ENCODE peak calls at places on chromosome 10, in four cellular contexts. One of them, this sample, is unnamed.

GRCh38 chr10:122154733-122155366 is 116.2 kb upstream of the BTBD16 start:
- DNase-seq in neuronal stem cell: no peak
- DNase-seq in mesendoderm: peak
- DNase-seq in IMR-90: peak
- DNase-seq in this sample: no peak

GRCh38 chr10:29590598-29591415 is 44.0 kb downstream of the SVIL start:
- DNase-seq in mesendoderm: peak
- DNase-seq in neuronal stem cell: peak
- DNase-seq in IMR-90: peak
- DNase-seq in this sample: peak

GRCh38 chr10:124414077-124414476 is 4.6 kb downstream of the OAT start:
- DNase-seq in mesendoderm: no peak
- DNase-seq in IMR-90: peak
- DNase-seq in neuronal stem cell: no peak
- DNase-seq in this sample: no peak

GRCh38 chr10:33333260-33334169 is 952 bp downstream of the NRP1 start:
- DNase-seq in mesendoderm: no peak
- DNase-seq in neuronal stem cell: peak
- DNase-seq in IMR-90: no peak
- DNase-seq in this sample: peak

GRCh38 chr10:18651324-18652007 is at the start of gene NSUN6:
- DNase-seq in mesendoderm: peak
- DNase-seq in neuronal stem cell: peak
- DNase-seq in IMR-90: peak
- DNase-seq in this sample: peak

GRCh38 chr10:59448616-59449015 is 86.3 kb upstream of the FAM13C start:
- DNase-seq in IMR-90: no peak
- DNase-seq in mesendoderm: no peak
- DNase-seq in neuronal stem cell: no peak
- DNase-seq in this sample: no peak

GRCh38 chr10:77455538-77455937 is 182.1 kb downstream of the KCNMA1 start:
- DNase-seq in IMR-90: peak
- DNase-seq in mesendoderm: no peak
- DNase-seq in neuronal stem cell: no peak
- DNase-seq in this sample: no peak

GRCh38 chr10:86481761-86482160 is 39.8 kb downstream of the WAPL start:
- DNase-seq in IMR-90: peak
- DNase-seq in mesendoderm: no peak
- DNase-seq in neuronal stem cell: no peak
- DNase-seq in this sample: no peak

GRCh38 chr10:63105811-63106755 is 27.0 kb upstream of the NRBF2 start:
- DNase-seq in neuronal stem cell: no peak
- DNase-seq in IMR-90: peak
- DNase-seq in mesendoderm: no peak
- DNase-seq in this sample: no peak

GRCh38 chr10:17144757-17145156 is 15.1 kb upstream of the CUBN start:
- DNase-seq in neuronal stem cell: no peak
- DNase-seq in mesendoderm: no peak
- DNase-seq in IMR-90: peak
- DNase-seq in this sample: no peak

GRCh38 chr10:132555648-132556575 is 18.3 kb downstream of the INPP5A start:
- DNase-seq in neuronal stem cell: no peak
- DNase-seq in mesendoderm: no peak
- DNase-seq in IMR-90: no peak
- DNase-seq in this sample: no peak

GRCh38 chr10:15037691-15038090 is 6.1 kb upstream of the OLAH start:
- DNase-seq in neuronal stem cell: no peak
- DNase-seq in mesendoderm: no peak
- DNase-seq in IMR-90: no peak
- DNase-seq in this sample: no peak

GRCh38 chr10:132421377-132422168 is 24.6 kb downstream of the PWWP2B start:
- DNase-seq in IMR-90: peak
- DNase-seq in mesendoderm: no peak
- DNase-seq in neuronal stem cell: no peak
- DNase-seq in this sample: peak

GRCh38 chr10:132655735-132656134 is 118.1 kb downstream of the INPP5A start:
- DNase-seq in IMR-90: no peak
- DNase-seq in mesendoderm: no peak
- DNase-seq in neuronal stem cell: no peak
- DNase-seq in this sample: no peak

GRCh38 chr10:103983367-103983911 is 16.5 kb downstream of the SLK start:
- DNase-seq in IMR-90: no peak
- DNase-seq in mesendoderm: peak
- DNase-seq in neuronal stem cell: no peak
- DNase-seq in this sample: no peak

GRCh38 chr10:988667-989545 is 672 bp downstream of the GTPBP4 start:
- DNase-seq in neuronal stem cell: peak
- DNase-seq in IMR-90: peak
- DNase-seq in mesendoderm: no peak
- DNase-seq in this sample: peak

GRCh38 chr10:1374501-1374900 is 318.3 kb downstream of the WDR37 start:
- DNase-seq in mesendoderm: no peak
- DNase-seq in IMR-90: no peak
- DNase-seq in neuronal stem cell: no peak
- DNase-seq in this sample: no peak

DNA sequence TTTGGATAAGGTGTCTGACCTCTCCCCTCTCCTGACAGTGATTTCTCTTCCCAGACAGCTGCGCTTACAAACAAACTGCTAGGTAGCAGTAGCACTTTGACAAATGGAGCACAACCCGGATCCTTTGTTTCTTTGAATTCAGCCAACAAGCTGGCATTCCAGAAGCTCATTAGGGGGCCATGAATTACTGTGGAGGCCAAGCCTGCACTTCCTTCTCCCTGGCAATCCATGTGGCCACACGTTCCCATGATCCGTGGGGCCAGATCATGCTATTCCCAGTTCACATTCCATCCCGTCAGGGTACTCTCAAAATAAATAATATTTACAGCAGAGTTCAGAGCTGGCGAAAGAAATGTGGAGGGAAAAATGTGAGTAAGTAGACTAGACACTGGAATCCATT is 172.4 kb downstream of the PRPF18 start:
- DNase-seq in IMR-90: peak
- DNase-seq in mesendoderm: peak
- DNase-seq in neuronal stem cell: peak
- DNase-seq in this sample: no peak
- H2BK120ac ChIP-seq in IMR-90: peak
- H2BK120ac ChIP-seq in mesendoderm: peak
- H2BK120ac ChIP-seq in neuronal stem cell: no peak
- H2BK120ac ChIP-seq in this sample: peak

DNA sequence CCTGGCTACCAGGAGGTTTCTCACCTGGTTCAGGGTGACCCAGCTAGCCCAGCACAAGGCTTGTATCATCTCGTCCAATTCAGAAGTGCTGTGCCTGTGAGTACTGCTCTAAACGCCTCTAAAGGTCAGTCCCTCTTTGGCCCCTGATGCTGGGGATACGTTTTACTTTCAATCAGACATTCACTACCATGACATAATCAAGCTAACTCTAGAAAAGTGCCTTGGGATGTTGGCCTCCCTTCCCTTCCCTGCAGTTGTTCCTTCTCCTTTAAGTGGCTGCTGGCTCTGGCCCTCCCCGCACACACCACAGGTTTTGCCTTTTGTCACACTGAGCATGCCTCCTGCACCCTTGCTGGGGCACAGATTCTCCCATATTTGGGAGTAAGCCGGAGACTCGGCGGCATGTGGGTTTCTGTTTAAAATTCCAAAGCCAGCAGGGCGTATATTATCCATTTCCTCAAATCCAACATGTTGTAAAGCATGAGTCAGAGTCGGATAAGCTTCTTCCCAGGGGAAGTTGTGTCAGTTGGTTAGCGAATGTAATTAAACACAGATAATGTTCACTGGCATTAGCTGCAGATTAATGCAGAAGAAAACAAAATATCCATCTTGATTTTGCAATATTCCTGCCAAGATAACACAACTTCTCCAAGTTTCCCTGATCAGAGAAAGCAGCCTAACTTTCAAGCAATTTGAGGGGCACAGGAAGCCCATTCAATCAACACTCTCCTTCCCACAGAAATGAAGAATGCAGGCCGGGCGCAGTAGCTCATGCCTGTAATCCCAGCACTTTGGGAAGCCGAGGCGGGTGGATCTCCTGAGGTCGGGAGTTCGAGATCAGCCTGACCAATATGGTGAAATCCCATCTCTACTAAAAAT is 31.8 kb upstream of the VCL start:
- DNase-seq in IMR-90: peak
- DNase-seq in mesendoderm: peak
- DNase-seq in neuronal stem cell: peak
- DNase-seq in this sample: peak
- H2BK120ac ChIP-seq in IMR-90: peak
- H2BK120ac ChIP-seq in mesendoderm: peak
- H2BK120ac ChIP-seq in neuronal stem cell: no peak
- H2BK120ac ChIP-seq in this sample: peak

GRCh38 chr10:129658673-129659072 is 191.6 kb downstream of the MGMT start:
- DNase-seq in IMR-90: no peak
- DNase-seq in mesendoderm: peak
- DNase-seq in neuronal stem cell: no peak
- DNase-seq in this sample: no peak

GRCh38 chr10:129657297-129657974 is 190.4 kb downstream of the MGMT start:
- DNase-seq in mesendoderm: peak
- DNase-seq in IMR-90: no peak
- DNase-seq in neuronal stem cell: no peak
- DNase-seq in this sample: no peak

GRCh38 chr10:129655007-129655678 is 188.1 kb downstream of the MGMT start:
- DNase-seq in IMR-90: peak
- DNase-seq in neuronal stem cell: no peak
- DNase-seq in mesendoderm: no peak
- DNase-seq in this sample: no peak

GRCh38 chr10:129655679-129656031 is 188.6 kb downstream of the MGMT start:
- DNase-seq in mesendoderm: no peak
- DNase-seq in neuronal stem cell: no peak
- DNase-seq in IMR-90: no peak
- DNase-seq in this sample: no peak

DNA sequence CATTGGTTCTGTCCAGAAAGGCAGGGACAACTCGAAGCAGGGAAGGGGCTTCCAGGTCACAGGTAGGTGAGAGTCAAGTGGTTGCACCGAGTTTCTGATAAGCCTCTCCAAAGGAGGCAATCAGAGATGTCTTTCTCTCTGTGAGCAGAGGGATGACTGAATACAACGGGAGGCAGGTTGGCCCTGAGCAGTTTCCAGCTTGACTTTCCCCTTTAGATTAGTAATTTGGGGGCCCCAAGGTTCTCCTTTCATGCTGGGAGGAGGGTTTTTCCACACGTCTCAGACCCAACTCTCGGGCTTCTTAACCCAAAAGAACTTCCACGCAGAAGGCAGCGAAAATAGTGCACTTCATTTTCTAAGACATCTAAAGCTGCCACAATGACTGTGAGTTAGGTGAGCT is 189.6 kb downstream of the MGMT start:
- DNase-seq in IMR-90: no peak
- DNase-seq in mesendoderm: peak
- DNase-seq in neuronal stem cell: no peak
- DNase-seq in this sample: no peak
- H2BK120ac ChIP-seq in IMR-90: no peak
- H2BK120ac ChIP-seq in mesendoderm: no peak
- H2BK120ac ChIP-seq in neuronal stem cell: no peak
- H2BK120ac ChIP-seq in this sample: no peak

DNA sequence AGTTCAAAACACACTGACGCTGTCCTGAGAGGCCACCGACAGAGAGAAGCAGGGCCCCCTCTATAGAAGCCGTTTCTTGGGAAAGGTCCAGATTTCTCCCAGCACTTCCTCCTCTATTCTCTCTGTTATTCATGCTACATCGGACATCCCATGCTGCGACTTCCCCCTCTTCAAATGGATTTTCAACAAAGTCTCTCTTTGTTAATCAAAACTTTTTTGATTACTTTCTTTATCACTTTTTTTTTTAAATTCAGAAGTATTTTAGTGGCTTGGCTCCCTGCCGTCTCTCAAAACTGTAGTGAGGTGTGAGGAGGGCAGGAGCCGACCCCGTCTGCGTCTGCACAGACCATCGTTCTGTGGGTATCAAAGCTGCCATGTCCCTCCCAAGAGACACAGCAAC is 298.9 kb upstream of the PITRM1 start:
- DNase-seq in mesendoderm: no peak
- DNase-seq in IMR-90: no peak
- DNase-seq in neuronal stem cell: no peak
- DNase-seq in this sample: no peak
- H2BK120ac ChIP-seq in mesendoderm: no peak
- H2BK120ac ChIP-seq in IMR-90: no peak
- H2BK120ac ChIP-seq in neuronal stem cell: no peak
- H2BK120ac ChIP-seq in this sample: no peak

DNA sequence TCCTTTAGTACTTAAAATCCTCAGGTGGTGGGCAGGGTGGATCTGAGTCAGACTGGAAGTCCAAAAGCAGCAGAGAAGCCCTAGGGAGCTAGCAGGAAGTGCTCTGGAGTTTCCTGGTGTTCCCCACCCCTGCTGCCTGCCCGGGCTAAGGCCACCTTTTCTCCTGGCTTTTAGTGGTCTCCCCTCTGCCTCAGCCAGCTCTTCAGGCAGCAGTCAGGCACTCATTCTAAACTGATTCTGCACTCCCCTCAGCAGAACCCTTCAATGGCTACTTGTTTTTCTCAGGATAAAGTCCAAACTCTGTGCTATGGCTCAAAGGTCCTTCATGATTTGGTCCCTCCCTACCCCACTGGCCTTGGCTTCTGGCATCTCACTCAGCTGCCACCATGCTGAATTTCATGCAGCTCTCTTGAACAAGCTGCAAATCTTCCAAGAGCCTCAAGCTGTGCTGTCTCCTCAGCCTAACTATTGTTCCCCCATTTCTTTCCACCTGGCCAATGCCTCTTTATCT is 28.9 kb upstream of the DNMBP start:
- DNase-seq in IMR-90: no peak
- DNase-seq in mesendoderm: peak
- DNase-seq in neuronal stem cell: no peak
- DNase-seq in this sample: no peak
- H2BK120ac ChIP-seq in IMR-90: no peak
- H2BK120ac ChIP-seq in mesendoderm: peak
- H2BK120ac ChIP-seq in neuronal stem cell: no peak
- H2BK120ac ChIP-seq in this sample: peak

DNA sequence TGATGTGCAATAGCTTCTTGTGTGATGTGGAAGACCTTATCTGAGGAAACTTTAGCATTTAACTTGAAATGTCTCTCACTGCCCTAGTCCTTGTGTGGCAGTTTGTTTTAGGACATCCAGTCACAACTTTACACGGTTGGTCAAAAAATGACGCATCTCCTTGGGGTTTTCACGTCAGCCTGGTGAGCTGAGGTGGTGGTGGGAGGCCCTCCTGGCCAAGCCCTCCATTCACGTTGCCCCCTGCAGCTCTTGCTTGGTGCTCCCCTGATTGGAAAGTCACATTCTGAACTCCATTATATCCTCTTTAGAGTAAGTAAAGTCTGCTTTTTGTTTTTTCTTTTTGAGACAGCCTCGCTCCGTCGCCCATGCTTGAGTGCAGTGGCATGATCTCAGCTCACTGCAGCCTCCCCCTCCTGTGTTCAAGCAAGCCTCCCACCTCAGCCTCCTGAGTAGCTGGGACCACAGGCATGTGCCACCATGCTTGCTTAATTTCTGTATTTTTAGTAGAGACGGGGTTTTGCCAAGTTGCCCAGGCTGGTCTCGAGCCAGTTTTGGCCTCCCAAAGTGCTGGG is 7.5 kb downstream of the PGAM1 start:
- DNase-seq in IMR-90: no peak
- DNase-seq in mesendoderm: no peak
- DNase-seq in neuronal stem cell: no peak
- DNase-seq in this sample: no peak
- H2BK120ac ChIP-seq in IMR-90: no peak
- H2BK120ac ChIP-seq in mesendoderm: no peak
- H2BK120ac ChIP-seq in neuronal stem cell: no peak
- H2BK120ac ChIP-seq in this sample: no peak

GRCh38 chr10:43209651-43210141 is 57.2 kb downstream of the RASGEF1A start:
- DNase-seq in IMR-90: no peak
- DNase-seq in neuronal stem cell: no peak
- DNase-seq in mesendoderm: no peak
- DNase-seq in this sample: no peak
- H2BK120ac ChIP-seq in IMR-90: no peak
- H2BK120ac ChIP-seq in neuronal stem cell: peak
- H2BK120ac ChIP-seq in mesendoderm: no peak
- H2BK120ac ChIP-seq in this sample: no peak